ENCODE peak calls at places on chromosomes 12 and 14, in six cellular contexts. G is pancreas; L is heart right ventricle; U is stomach; Y is CD8-positive, alpha-beta memory T cell; K is endothelial cell of umbilical vein. H is an unnamed sample.

GRCh38 chr12:119809023-119809422 is 68.1 kb downstream of the CIT start:
- DNase-seq in G (no peak), L (no peak), U (no peak), Y (no peak), K (peak; percentile 8), H (no peak)

GRCh38 chr12:12172106-12172511 is 94.7 kb downstream of the LRP6 start:
- DNase-seq in G (no peak), L (no peak), U (no peak), Y (no peak), K (peak; percentile 9), H (no peak)

GRCh38 chr14:52781629-52782028 is 9.8 kb downstream of the GNPNAT1 start:
- DNase-seq in G (no peak), L (no peak), U (no peak), Y (no peak), K (peak; percentile 6), H (no peak)

GRCh38 chr14:91996951-91997371 is 42.9 kb downstream of the TRIP11 start:
- DNase-seq in G (no peak), L (no peak), U (no peak), Y (no peak), K (peak; percentile 85), H (no peak)

GRCh38 chr12:120835304-120835612 is 68.9 kb downstream of the SPPL3 start:
- DNase-seq in G (no peak), L (no peak), U (no peak), Y (no peak), K (no peak), H (no peak)

GRCh38 chr14:22982477-22983245 is at the start of gene AJUBA:
- DNase-seq in G (peak; percentile 83), L (peak; percentile 91), U (peak; percentile 82), Y (peak; percentile 48), K (peak; percentile 88), H (peak; percentile 31)

GRCh38 chr12:4286228-4286627 is 12.7 kb downstream of the CCND2 start:
- DNase-seq in G (no peak), L (no peak), U (no peak), Y (no peak), K (no peak), H (no peak)

GRCh38 chr12:131103614-131104463 is 150.1 kb downstream of the ADGRD1 start:
- DNase-seq in G (no peak), L (no peak), U (peak; percentile 3), Y (no peak), K (no peak), H (no peak)

GRCh38 chr12:92075425-92075891 is 70.2 kb downstream of the BTG1 start:
- DNase-seq in G (no peak), L (no peak), U (no peak), Y (no peak), K (no peak), H (no peak)

GRCh38 chr12:101552277-101552676 is 42.5 kb upstream of the MYBPC1 start:
- DNase-seq in G (no peak), L (peak; percentile 16), U (no peak), Y (no peak), K (no peak), H (no peak)

GRCh38 chr14:20969336-20969735 is 14.0 kb downstream of the RNASE2 start:
- DNase-seq in G (no peak), L (no peak), U (no peak), Y (no peak), K (no peak), H (no peak)

GRCh38 chr14:68762944-68763831 is 29.7 kb downstream of the ZFP36L1 start:
- DNase-seq in G (peak; percentile 87), L (peak; percentile 80), U (peak; percentile 87), Y (no peak), K (peak; percentile 92), H (no peak)

GRCh38 chr12:8687846-8688601 is 9.8 kb upstream of the RIMKLB start:
- DNase-seq in G (no peak), L (no peak), U (no peak), Y (no peak), K (peak; percentile 97), H (peak; percentile 70)

GRCh38 chr14:46691819-46692218 is 40.2 kb upstream of the RPL10L start:
- DNase-seq in G (no peak), L (no peak), U (no peak), Y (no peak), K (no peak), H (no peak)

GRCh38 chr14:105256292-105256960 is 8.1 kb downstream of the BTBD6 start:
- DNase-seq in G (no peak), L (no peak), U (no peak), Y (no peak), K (no peak), H (no peak)

GRCh38 chr12:53049582-53050318 is at the start of gene TNS2:
- DNase-seq in G (peak; percentile 77), L (peak; percentile 84), U (peak; percentile 76), Y (no peak), K (peak; percentile 81), H (no peak)

GRCh38 chr12:6199531-6200265 is 502 bp upstream of the CD9 start:
- DNase-seq in G (no peak), L (no peak), U (no peak), Y (no peak), K (peak; percentile 70), H (no peak)

GRCh38 chr12:3186546-3187237 is 109.5 kb downstream of the TSPAN9 start:
- DNase-seq in G (no peak), L (no peak), U (no peak), Y (no peak), K (no peak), H (no peak)

GRCh38 chr14:105340821-105341408 is 26.4 kb downstream of the PACS2 start:
- DNase-seq in G (no peak), L (no peak), U (no peak), Y (no peak), K (peak; percentile 41), H (no peak)

GRCh38 chr14:49306152-49306751 is 279.9 kb downstream of the RPS29 start:
- DNase-seq in G (no peak), L (no peak), U (no peak), Y (no peak), K (peak; percentile 2), H (no peak)

GRCh38 chr12:24838531-24838950 is 110.4 kb downstream of the BCAT1 start:
- DNase-seq in G (no peak), L (no peak), U (no peak), Y (no peak), K (no peak), H (no peak)
- H3K27ac ChIP-seq in G (no peak overlapping the region), L (no peak overlapping the region), U (peak overlapping the region; percentile 62), Y (no peak overlapping the region), K (no peak overlapping the region), H (no peak overlapping the region)

GRCh38 chr14:64193821-64194220 is 100.3 kb downstream of the ESR2 start:
- DNase-seq in G (peak; percentile 32), L (no peak), U (peak; percentile 60), Y (no peak), K (no peak), H (no peak)

GRCh38 chr14:64196668-64197411 is 97.3 kb downstream of the ESR2 start:
- DNase-seq in G (peak; percentile 58), L (peak; percentile 61), U (peak; percentile 40), Y (no peak), K (peak; percentile 22), H (peak; percentile 81)

GRCh38 chr14:64196026-64196425 is 98.1 kb downstream of the ESR2 start:
- DNase-seq in G (no peak), L (no peak), U (no peak), Y (no peak), K (no peak), H (no peak)

GRCh38 chr14:64195194-64195593 is 99.0 kb downstream of the ESR2 start:
- DNase-seq in G (no peak), L (no peak), U (no peak), Y (no peak), K (peak; percentile 11), H (no peak)

DNA sequence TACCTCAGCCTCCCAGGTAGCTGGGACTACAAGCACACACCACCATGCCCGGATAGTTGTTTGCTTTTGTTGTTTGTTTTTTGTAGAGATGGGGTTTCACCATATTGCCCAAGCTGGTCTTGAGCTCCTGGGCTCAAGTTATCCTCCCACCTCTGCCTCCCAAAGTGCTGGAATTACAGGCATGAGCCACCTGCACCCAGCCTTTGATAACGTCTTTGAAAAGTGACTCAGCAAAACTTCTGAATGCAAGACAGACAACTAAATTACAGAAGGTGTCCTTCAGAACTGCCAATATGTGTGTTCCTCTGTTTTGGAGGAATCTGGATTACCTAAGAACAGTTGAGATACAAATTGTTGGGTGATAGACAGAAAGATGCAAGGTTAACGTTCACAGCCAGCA is 99.8 kb downstream of the ESR2 start:
- DNase-seq in G (no peak), L (no peak), U (no peak), Y (no peak), K (no peak), H (no peak)
- H3K27ac ChIP-seq in G (peak overlapping the region; percentile 7), L (peak overlapping the region; percentile 87), U (peak overlapping the region; percentile 48), Y (no peak overlapping the region), K (no peak overlapping the region), H (no peak overlapping the region)

DNA sequence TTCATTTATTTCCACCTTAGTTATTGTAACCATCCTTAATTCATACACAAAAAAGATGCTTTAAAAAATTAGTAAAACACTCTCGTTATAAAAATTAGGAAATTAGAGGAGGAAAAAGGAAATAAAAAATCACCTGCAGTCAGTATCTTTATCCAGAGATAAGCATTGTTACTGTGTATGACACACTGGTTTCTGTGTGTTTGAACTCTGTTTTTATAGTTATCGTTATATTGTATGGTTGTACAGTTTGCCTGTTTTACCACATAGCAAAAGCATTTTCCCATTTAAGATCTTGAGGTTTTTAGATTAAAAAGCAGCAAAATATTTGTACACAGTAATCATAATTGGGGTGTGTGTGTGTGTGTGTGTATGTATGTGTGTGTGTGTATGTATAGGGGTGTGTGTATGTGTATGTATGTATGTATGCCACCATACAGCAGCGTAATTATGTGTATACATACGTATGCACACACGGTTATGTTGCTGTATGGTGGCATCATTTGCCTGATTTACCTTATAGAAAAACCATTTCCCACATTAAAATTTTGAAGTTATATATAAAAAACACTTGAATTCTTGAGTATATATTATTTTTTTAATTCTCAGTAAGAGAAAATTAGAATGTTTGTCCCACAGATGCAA is 19.8 kb downstream of the WNK1 start:
- DNase-seq in G (no peak), L (no peak), U (no peak), Y (no peak), K (no peak), H (no peak)
- H3K27ac ChIP-seq in G (no peak overlapping the region), L (no peak overlapping the region), U (no peak overlapping the region), Y (no peak overlapping the region), K (no peak overlapping the region), H (no peak overlapping the region)

GRCh38 chr14:55302367-55302766 is 31.1 kb downstream of the FBXO34 start:
- DNase-seq in G (no peak), L (no peak), U (no peak), Y (no peak), K (no peak), H (no peak)
- H3K27ac ChIP-seq in G (no peak overlapping the region), L (peak overlapping the region; percentile 52), U (no peak overlapping the region), Y (no peak overlapping the region), K (no peak overlapping the region), H (no peak overlapping the region)

GRCh38 chr14:29056167-29056566 is 289.6 kb downstream of the FOXG1 start:
- DNase-seq in G (no peak), L (no peak), U (no peak), Y (no peak), K (no peak), H (no peak)

DNA sequence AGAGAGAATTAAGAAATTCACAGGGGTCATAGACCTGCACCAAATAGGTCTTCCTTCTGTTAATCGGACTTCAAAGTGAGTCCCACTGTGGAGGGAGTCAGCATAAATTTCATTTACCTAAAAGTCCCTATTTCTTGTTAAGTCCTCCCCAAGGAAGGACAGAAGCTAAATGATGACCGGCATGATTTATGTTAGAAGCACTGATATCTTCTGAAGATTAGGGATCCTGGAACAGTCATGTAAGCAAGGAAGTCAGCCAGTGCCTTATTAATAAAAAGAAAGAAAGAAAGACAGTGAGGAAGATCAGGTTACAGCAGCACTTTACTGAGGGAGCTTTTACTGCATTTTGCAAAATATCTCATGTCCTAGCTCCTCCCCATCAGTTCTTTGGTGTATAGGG is 287.5 kb downstream of the FOXG1 start:
- DNase-seq in G (no peak), L (no peak), U (no peak), Y (no peak), K (no peak), H (no peak)
- H3K27ac ChIP-seq in G (no peak overlapping the region), L (no peak overlapping the region), U (no peak overlapping the region), Y (no peak overlapping the region), K (no peak overlapping the region), H (no peak overlapping the region)

H was measured in caudate nucleus.